ENCODE peak calls at places on chromosome 20, in eight cellular contexts. C, X, N, T, D, R, L and M are unnamed samples.

GRCh38 chr20:45322952-45323383 is 14.9 kb upstream of the MATN4 start:
- DNase-seq in C (peak; percentile 30), X (peak; percentile 31), N (no peak), T (no peak), D (no peak), R (peak; percentile 64), L (peak; percentile 57), M (no peak)

GRCh38 chr20:57326667-57327455 is 2.7 kb upstream of the SPO11 start:
- DNase-seq in C (no peak), X (peak; percentile 33), N (no peak), T (no peak), D (no peak), R (peak; percentile 63), L (no peak), M (no peak)

GRCh38 chr20:18164356-18164755 is 26.7 kb downstream of the KAT14 start:
- DNase-seq in C (no peak), X (no peak), N (no peak), T (no peak), D (no peak), R (no peak), L (no peak), M (no peak)

GRCh38 chr20:33516882-33517281 is 27.0 kb downstream of the CBFA2T2 start:
- DNase-seq in C (no peak), X (no peak), N (no peak), T (no peak), D (peak; percentile 47), R (peak; percentile 40), L (peak; percentile 2), M (no peak)

GRCh38 chr20:62376112-62377063 is 9.3 kb upstream of the LAMA5 start:
- DNase-seq in C (no peak), X (no peak), N (no peak), T (no peak), D (no peak), R (no peak), L (no peak), M (no peak)

GRCh38 chr20:3045042-3045815 is 623 bp upstream of the MRPS26 start:
- DNase-seq in C (no peak), X (no peak), N (peak; percentile 21), T (peak; percentile 57), D (no peak), R (peak; percentile 98), L (peak; percentile 87), M (peak; percentile 28)

GRCh38 chr20:35295674-35296073 is 3.4 kb upstream of the FAM83C start:
- DNase-seq in C (no peak), X (no peak), N (no peak), T (no peak), D (no peak), R (no peak), L (no peak), M (no peak)

GRCh38 chr20:5041433-5041832 is 40.1 kb upstream of the SLC23A2 start:
- DNase-seq in C (no peak), X (no peak), N (no peak), T (no peak), D (no peak), R (no peak), L (no peak), M (no peak)

GRCh38 chr20:36268501-36269342 is 32.4 kb downstream of the AAR2 start:
- DNase-seq in C (no peak), X (no peak), N (no peak), T (no peak), D (no peak), R (peak; percentile 34), L (no peak), M (no peak)

GRCh38 chr20:21509079-21509596 is 4.7 kb downstream of the NKX2-2 start:
- DNase-seq in C (no peak), X (no peak), N (no peak), T (no peak), D (no peak), R (no peak), L (no peak), M (no peak)

GRCh38 chr20:36847710-36848040 is 28.3 kb upstream of the TLDC2 start:
- DNase-seq in C (no peak), X (no peak), N (no peak), T (no peak), D (no peak), R (no peak), L (no peak), M (no peak)

GRCh38 chr20:63574829-63575720 is 1.0 kb upstream of the HELZ2 start:
- DNase-seq in C (no peak), X (no peak), N (no peak), T (no peak), D (no peak), R (no peak), L (no peak), M (no peak)

GRCh38 chr20:50658804-50659380 is 32.5 kb downstream of the RIPOR3 start:
- DNase-seq in C (no peak), X (no peak), N (no peak), T (no peak), D (no peak), R (no peak), L (no peak), M (no peak)

GRCh38 chr20:49319204-49319809 is 41.5 kb upstream of the ZNFX1 start:
- DNase-seq in C (no peak), X (no peak), N (no peak), T (no peak), D (no peak), R (no peak), L (no peak), M (no peak)

GRCh38 chr20:61526907-61527306 is 274.8 kb downstream of the CDH4 start:
- DNase-seq in C (no peak), X (no peak), N (no peak), T (no peak), D (no peak), R (no peak), L (no peak), M (no peak)

GRCh38 chr20:49447946-49448809 is 34.3 kb downstream of the KCNB1 start:
- DNase-seq in C (no peak), X (no peak), N (no peak), T (no peak), D (no peak), R (no peak), L (no peak), M (no peak)

GRCh38 chr20:61799394-61799923 is 266.2 kb downstream of the TAF4 start:
- DNase-seq in C (no peak), X (no peak), N (no peak), T (no peak), D (no peak), R (no peak), L (no peak), M (no peak)

GRCh38 chr20:50580016-50580747 is 70.0 kb downstream of the PTPN1 start:
- DNase-seq in C (peak; percentile 11), X (peak; percentile 42), N (peak; percentile 22), T (no peak), D (peak; percentile 32), R (peak; percentile 65), L (peak; percentile 57), M (peak; percentile 45)

GRCh38 chr20:17530716-17531536 is at the start of gene BFSP1:
- DNase-seq in C (peak; percentile 33), X (no peak), N (peak; percentile 12), T (no peak), D (peak; percentile 58), R (peak; percentile 90), L (peak; percentile 60), M (peak; percentile 18)

GRCh38 chr20:31990958-31991705 is 19.1 kb upstream of the CCM2L start:
- DNase-seq in C (no peak), X (no peak), N (no peak), T (peak; percentile 86), D (no peak), R (peak; percentile 28), L (no peak), M (no peak)

GRCh38 chr20:2299301-2299700 is 3.5 kb downstream of the TGM3 start:
- DNase-seq in C (no peak), X (no peak), N (no peak), T (no peak), D (no peak), R (no peak), L (no peak), M (no peak)

GRCh38 chr20:48176139-48176538 is 390.9 kb upstream of the SULF2 start:
- DNase-seq in C (no peak), X (no peak), N (no peak), T (no peak), D (no peak), R (no peak), L (no peak), M (no peak)

GRCh38 chr20:41141153-41141815 is 3.9 kb downstream of the PLCG1 start:
- DNase-seq in C (no peak), X (no peak), N (no peak), T (no peak), D (peak; percentile 60), R (no peak), L (no peak), M (no peak)

GRCh38 chr20:58988565-58988882 is 7.5 kb downstream of the NELFCD start:
- DNase-seq in C (no peak), X (no peak), N (no peak), T (no peak), D (no peak), R (no peak), L (no peak), M (no peak)

GRCh38 chr20:51378171-51378928 is 164.2 kb downstream of the NFATC2 start:
- DNase-seq in C (no peak), X (no peak), N (no peak), T (no peak), D (no peak), R (peak; percentile 8), L (peak; percentile 25), M (no peak)

GRCh38 chr20:42461965-42462593 is 727.6 kb downstream of the PTPRT start:
- DNase-seq in C (no peak), X (no peak), N (no peak), T (no peak), D (no peak), R (no peak), L (peak; percentile 18), M (no peak)

GRCh38 chr20:38152175-38153010 is 12.7 kb downstream of the TGM2 start:
- DNase-seq in C (no peak), X (no peak), N (no peak), T (no peak), D (peak; percentile 21), R (no peak), L (peak; percentile 58), M (no peak)

GRCh38 chr20:44582321-44583025 is at the start of gene PKIG:
- DNase-seq in C (no peak), X (no peak), N (no peak), T (no peak), D (no peak), R (peak; percentile 48), L (peak; percentile 51), M (no peak)

GRCh38 chr20:50304501-50304856 is 113.8 kb downstream of the CEBPB start:
- DNase-seq in C (no peak), X (no peak), N (no peak), T (no peak), D (no peak), R (no peak), L (no peak), M (no peak)

GRCh38 chr20:47888351-47888750 is 103.1 kb upstream of the SULF2 start:
- DNase-seq in C (no peak), X (no peak), N (no peak), T (no peak), D (no peak), R (no peak), L (no peak), M (no peak)

GRCh38 chr20:53028337-53029007 is 56.3 kb downstream of the TSHZ2 start:
- DNase-seq in C (no peak), X (no peak), N (no peak), T (no peak), D (no peak), R (no peak), L (no peak), M (no peak)

GRCh38 chr20:32780749-32781402 is 18.7 kb downstream of the DNMT3B start:
- DNase-seq in C (peak; percentile 24), X (no peak), N (no peak), T (no peak), D (no peak), R (peak; percentile 91), L (no peak), M (no peak)